ENCODE peak calls at places on chromosomes 3 and 15, in seven cellular contexts. G is transverse colon, P is foreskin fibroblast, I is astrocyte, S is GM20000, A is mesothelial cell of epicardium, X is PC-9. Y is an unnamed sample.

GRCh38 chr3:14282001-14282705 is 103.5 kb downstream of the LSM3 start:
- DNase-seq in G (no peak), P (no peak), I (no peak), S (no peak), A (no peak), X (no peak), Y (no peak)

GRCh38 chr3:11737742-11738141 is 94.0 kb upstream of the VGLL4 start:
- DNase-seq in G (no peak), P (no peak), I (no peak), S (no peak), A (no peak), X (no peak), Y (no peak)

GRCh38 chr3:167568634-167569033 is 85.1 kb downstream of the WDR49 start:
- DNase-seq in G (no peak), P (no peak), I (no peak), S (no peak), A (no peak), X (no peak), Y (no peak)

GRCh38 chr15:61421938-61422337 is 192.8 kb upstream of the RORA start:
- DNase-seq in G (no peak), P (peak; percentile 4), I (no peak), S (no peak), A (no peak), X (no peak), Y (no peak)

GRCh38 chr3:136644200-136644599 is 108.0 kb downstream of the STAG1 start:
- DNase-seq in G (no peak), P (no peak), I (no peak), S (no peak), A (no peak), X (no peak), Y (no peak)

GRCh38 chr3:57060089-57060829 is at the start of gene SPATA12:
- DNase-seq in G (peak; percentile 85), P (peak; percentile 94), I (peak; percentile 91), S (no peak), A (no peak), X (peak; percentile 97), Y (peak; percentile 38)

GRCh38 chr3:139317660-139318430 is 26.0 kb upstream of the MRPS22 start:
- DNase-seq in G (no peak), P (no peak), I (no peak), S (no peak), A (no peak), X (peak; percentile 92), Y (no peak)

GRCh38 chr15:67456677-67457529 is 64.0 kb upstream of the C15orf61 start:
- DNase-seq in G (peak; percentile 86), P (peak; percentile 86), I (peak; percentile 11), S (peak; percentile 77), A (peak; percentile 65), X (no peak), Y (peak; percentile 27)

GRCh38 chr15:71662306-71662705 is 148.0 kb upstream of the NR2E3 start:
- DNase-seq in G (no peak), P (no peak), I (no peak), S (no peak), A (no peak), X (no peak), Y (no peak)

GRCh38 chr3:73683706-73684105 is 59.0 kb upstream of the PDZRN3 start:
- DNase-seq in G (no peak), P (no peak), I (no peak), S (no peak), A (no peak), X (no peak), Y (no peak)

GRCh38 chr3:184806567-184807271 is 5.2 kb upstream of the VPS8 start:
- DNase-seq in G (no peak), P (no peak), I (no peak), S (no peak), A (no peak), X (no peak), Y (no peak)

GRCh38 chr3:85567074-85567676 is 608.4 kb downstream of the CADM2 start:
- DNase-seq in G (peak; percentile 30), P (peak; percentile 55), I (no peak), S (peak; percentile 34), A (no peak), X (no peak), Y (no peak)

GRCh38 chr15:39628131-39628482 is 47.2 kb downstream of the THBS1 start:
- DNase-seq in G (no peak), P (no peak), I (no peak), S (no peak), A (no peak), X (no peak), Y (no peak)
- TF ChIP-seq CTCF in G (peak; percentile 52), P (peak; percentile 18), I (no peak), S (no peak), A (peak; percentile 15), X (no peak), Y (peak; percentile 22)

DNA sequence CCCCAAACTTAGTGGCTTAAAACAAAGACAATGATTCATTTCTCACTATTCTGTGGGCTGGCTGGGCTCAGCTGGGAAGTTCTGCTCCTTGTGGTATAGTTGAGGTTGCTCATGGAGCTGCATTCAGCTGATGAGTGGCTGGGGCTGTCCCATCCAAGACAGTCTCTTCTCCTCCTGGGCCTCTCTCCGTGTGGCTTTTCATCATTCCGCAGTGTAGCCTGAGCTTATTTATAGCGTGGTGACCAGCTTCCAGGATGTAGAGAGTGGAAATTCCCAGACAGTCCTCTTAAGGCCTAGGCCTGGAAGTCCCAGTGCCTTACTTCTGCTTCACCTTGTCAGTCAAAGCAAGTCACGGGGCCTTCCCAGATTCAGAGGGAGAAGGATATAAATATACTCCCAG is 136.7 kb upstream of the DAZL start:
- DNase-seq in G (no peak), P (no peak), I (peak; percentile 85), S (no peak), A (no peak), X (no peak), Y (no peak)
- TF ChIP-seq CTCF in G (no peak), P (no peak), I (peak; percentile 4), S (no peak), A (no peak), X (no peak), Y (no peak)

GRCh38 chr15:74837482-74837881 is 5.5 kb downstream of the ULK3 start:
- DNase-seq in G (no peak), P (no peak), I (no peak), S (no peak), A (no peak), X (no peak), Y (no peak)
- TF ChIP-seq CTCF in G (no peak), P (no peak), I (no peak), S (no peak), A (no peak), X (no peak), Y (no peak)

GRCh38 chr3:195895078-195895899 is 13.1 kb downstream of the TNK2 start:
- DNase-seq in G (peak; percentile 65), P (peak; percentile 81), I (no peak), S (peak; percentile 90), A (no peak), X (no peak), Y (no peak)
- TF ChIP-seq CTCF in G (no peak), P (no peak), I (no peak), S (peak; percentile 47), A (no peak), X (no peak), Y (peak; percentile 47)

DNA sequence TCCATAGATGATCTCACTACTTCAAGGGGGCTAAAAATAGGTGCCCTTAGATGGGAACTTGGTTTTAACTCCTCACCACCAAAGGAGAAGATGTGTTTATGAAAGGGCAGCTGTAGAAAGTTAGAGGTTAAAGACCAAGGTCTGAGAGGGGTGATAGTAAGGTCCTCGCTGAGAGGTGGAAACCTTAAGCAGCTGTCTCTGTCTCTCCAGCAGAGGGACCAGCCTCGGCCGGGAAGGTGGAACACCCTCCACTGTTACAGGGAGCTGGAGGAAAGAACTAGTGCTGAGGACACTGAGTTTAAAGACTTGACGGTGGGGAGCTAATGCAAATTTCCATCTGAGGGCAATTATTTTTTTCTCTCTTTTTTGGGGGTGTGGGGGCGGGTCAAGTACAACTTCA is 8.9 kb upstream of the RLBP1 start:
- DNase-seq in G (no peak), P (peak; percentile 31), I (no peak), S (no peak), A (no peak), X (no peak), Y (no peak)
- TF ChIP-seq CTCF in G (no peak), P (no peak), I (no peak), S (no peak), A (no peak), X (no peak), Y (no peak)

DNA sequence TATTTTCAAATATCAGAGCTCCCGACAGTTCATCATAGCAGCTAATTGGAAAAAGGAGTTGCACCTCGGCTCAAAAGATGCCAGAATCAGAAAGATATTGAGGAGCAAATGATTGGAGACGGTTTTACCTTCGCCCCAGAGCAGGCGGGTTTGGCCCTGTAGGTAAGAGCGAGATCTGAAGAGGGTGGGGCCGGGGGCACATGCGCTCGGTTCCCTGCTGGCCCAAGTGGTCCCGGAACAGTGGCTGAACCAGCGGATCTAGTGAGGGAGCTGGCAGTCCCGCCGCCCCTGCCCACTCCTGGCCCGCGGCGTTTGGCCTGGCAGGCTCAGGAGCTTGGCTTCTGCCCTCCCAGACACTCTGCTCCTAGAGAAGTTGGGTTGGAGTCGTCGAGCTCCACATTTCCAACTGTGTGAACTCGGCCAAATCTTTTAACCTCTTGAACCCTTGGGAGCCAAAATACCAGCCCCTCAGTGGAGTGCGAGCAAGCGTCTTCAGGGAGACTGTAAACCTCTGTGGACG is 79.1 kb downstream of the RHCG start:
- DNase-seq in G (no peak), P (no peak), I (no peak), S (no peak), A (no peak), X (peak; percentile 4), Y (no peak)
- TF ChIP-seq CTCF in G (no peak), P (no peak), I (no peak), S (no peak), A (no peak), X (no peak), Y (no peak)

Y was measured in AG09319.